ENCODE peak calls at places on chromosome 11, in ten cellular contexts. One of them, this sample, is unnamed. For H3K36me3 and H3K4me1, the result is how much of the 10 kb centered on the place peaks cover.

GRCh38 chr11:66718320-66718971 is 10.6 kb downstream of the SPTBN2 start:
- DNase-seq in fibroblast of lung: no peak
- DNase-seq in heart right ventricle: no peak
- DNase-seq in tibial artery: no peak
- DNase-seq in colonic mucosa: peak
- DNase-seq in BE2C: no peak
- DNase-seq in stomach: peak
- DNase-seq in CD4-positive, CD25-positive, alpha-beta regulatory T cell: no peak
- DNase-seq in psoas muscle: no peak
- DNase-seq in HepG2: peak
- DNase-seq in this sample: no peak

GRCh38 chr11:78039919-78040671 is 17.0 kb upstream of the KCTD14 start:
- DNase-seq in fibroblast of lung: peak
- DNase-seq in heart right ventricle: peak
- DNase-seq in tibial artery: peak
- DNase-seq in colonic mucosa: peak
- DNase-seq in BE2C: peak
- DNase-seq in stomach: peak
- DNase-seq in CD4-positive, CD25-positive, alpha-beta regulatory T cell: no peak
- DNase-seq in psoas muscle: peak
- DNase-seq in HepG2: peak
- DNase-seq in this sample: no peak

GRCh38 chr11:132472411-132473205 is 1059.7 kb downstream of the OPCML start:
- DNase-seq in fibroblast of lung: peak
- DNase-seq in heart right ventricle: peak
- DNase-seq in tibial artery: no peak
- DNase-seq in colonic mucosa: no peak
- DNase-seq in BE2C: no peak
- DNase-seq in stomach: no peak
- DNase-seq in CD4-positive, CD25-positive, alpha-beta regulatory T cell: no peak
- DNase-seq in psoas muscle: no peak
- DNase-seq in HepG2: no peak
- DNase-seq in this sample: no peak

GRCh38 chr11:16897460-16898061 is 116.7 kb downstream of the PLEKHA7 start:
- DNase-seq in fibroblast of lung: no peak
- DNase-seq in heart right ventricle: no peak
- DNase-seq in tibial artery: no peak
- DNase-seq in colonic mucosa: no peak
- DNase-seq in BE2C: no peak
- DNase-seq in stomach: no peak
- DNase-seq in CD4-positive, CD25-positive, alpha-beta regulatory T cell: no peak
- DNase-seq in psoas muscle: no peak
- DNase-seq in HepG2: no peak
- DNase-seq in this sample: no peak

GRCh38 chr11:39236916-39237315 is 2222.5 kb downstream of the LRRC4C start:
- DNase-seq in fibroblast of lung: no peak
- DNase-seq in heart right ventricle: no peak
- DNase-seq in tibial artery: no peak
- DNase-seq in colonic mucosa: no peak
- DNase-seq in BE2C: no peak
- DNase-seq in stomach: no peak
- DNase-seq in CD4-positive, CD25-positive, alpha-beta regulatory T cell: no peak
- DNase-seq in psoas muscle: no peak
- DNase-seq in HepG2: no peak
- DNase-seq in this sample: no peak

GRCh38 chr11:117187007-117187406 is 8.5 kb downstream of the SIDT2 start:
- DNase-seq in fibroblast of lung: no peak
- DNase-seq in heart right ventricle: no peak
- DNase-seq in tibial artery: peak
- DNase-seq in colonic mucosa: peak
- DNase-seq in BE2C: no peak
- DNase-seq in stomach: no peak
- DNase-seq in CD4-positive, CD25-positive, alpha-beta regulatory T cell: no peak
- DNase-seq in psoas muscle: no peak
- DNase-seq in HepG2: no peak
- DNase-seq in this sample: no peak

GRCh38 chr11:57641011-57641410 is 8.7 kb downstream of the YPEL4 start:
- DNase-seq in fibroblast of lung: no peak
- DNase-seq in heart right ventricle: no peak
- DNase-seq in tibial artery: no peak
- DNase-seq in colonic mucosa: no peak
- DNase-seq in BE2C: peak
- DNase-seq in stomach: no peak
- DNase-seq in CD4-positive, CD25-positive, alpha-beta regulatory T cell: no peak
- DNase-seq in psoas muscle: peak
- DNase-seq in HepG2: no peak
- DNase-seq in this sample: no peak

GRCh38 chr11:68690671-68691401 is 6.5 kb downstream of the GAL start:
- DNase-seq in fibroblast of lung: no peak
- DNase-seq in heart right ventricle: no peak
- DNase-seq in tibial artery: no peak
- DNase-seq in colonic mucosa: no peak
- DNase-seq in BE2C: no peak
- DNase-seq in stomach: no peak
- DNase-seq in CD4-positive, CD25-positive, alpha-beta regulatory T cell: peak
- DNase-seq in psoas muscle: no peak
- DNase-seq in HepG2: no peak
- DNase-seq in this sample: no peak

GRCh38 chr11:61333638-61334433 is 808 bp downstream of the TKFC start:
- DNase-seq in fibroblast of lung: no peak
- DNase-seq in heart right ventricle: no peak
- DNase-seq in tibial artery: no peak
- DNase-seq in colonic mucosa: no peak
- DNase-seq in BE2C: no peak
- DNase-seq in stomach: no peak
- DNase-seq in CD4-positive, CD25-positive, alpha-beta regulatory T cell: no peak
- DNase-seq in psoas muscle: no peak
- DNase-seq in HepG2: no peak
- DNase-seq in this sample: no peak

GRCh38 chr11:47332303-47332711 is 20.2 kb downstream of the MYBPC3 start:
- DNase-seq in fibroblast of lung: no peak
- DNase-seq in heart right ventricle: no peak
- DNase-seq in tibial artery: no peak
- DNase-seq in colonic mucosa: no peak
- DNase-seq in BE2C: no peak
- DNase-seq in stomach: no peak
- DNase-seq in CD4-positive, CD25-positive, alpha-beta regulatory T cell: no peak
- DNase-seq in psoas muscle: no peak
- DNase-seq in HepG2: no peak
- DNase-seq in this sample: no peak

GRCh38 chr11:113176561-113176960 is 137.8 kb upstream of the TTC12 start:
- DNase-seq in fibroblast of lung: peak
- DNase-seq in heart right ventricle: no peak
- DNase-seq in tibial artery: no peak
- DNase-seq in colonic mucosa: no peak
- DNase-seq in BE2C: no peak
- DNase-seq in stomach: no peak
- DNase-seq in CD4-positive, CD25-positive, alpha-beta regulatory T cell: no peak
- DNase-seq in psoas muscle: no peak
- DNase-seq in HepG2: no peak
- DNase-seq in this sample: no peak

GRCh38 chr11:96426356-96427103 is 36.7 kb downstream of the JRKL start:
- DNase-seq in fibroblast of lung: peak
- DNase-seq in heart right ventricle: no peak
- DNase-seq in tibial artery: no peak
- DNase-seq in colonic mucosa: no peak
- DNase-seq in BE2C: no peak
- DNase-seq in stomach: no peak
- DNase-seq in CD4-positive, CD25-positive, alpha-beta regulatory T cell: peak
- DNase-seq in psoas muscle: no peak
- DNase-seq in HepG2: peak
- DNase-seq in this sample: peak

DNA sequence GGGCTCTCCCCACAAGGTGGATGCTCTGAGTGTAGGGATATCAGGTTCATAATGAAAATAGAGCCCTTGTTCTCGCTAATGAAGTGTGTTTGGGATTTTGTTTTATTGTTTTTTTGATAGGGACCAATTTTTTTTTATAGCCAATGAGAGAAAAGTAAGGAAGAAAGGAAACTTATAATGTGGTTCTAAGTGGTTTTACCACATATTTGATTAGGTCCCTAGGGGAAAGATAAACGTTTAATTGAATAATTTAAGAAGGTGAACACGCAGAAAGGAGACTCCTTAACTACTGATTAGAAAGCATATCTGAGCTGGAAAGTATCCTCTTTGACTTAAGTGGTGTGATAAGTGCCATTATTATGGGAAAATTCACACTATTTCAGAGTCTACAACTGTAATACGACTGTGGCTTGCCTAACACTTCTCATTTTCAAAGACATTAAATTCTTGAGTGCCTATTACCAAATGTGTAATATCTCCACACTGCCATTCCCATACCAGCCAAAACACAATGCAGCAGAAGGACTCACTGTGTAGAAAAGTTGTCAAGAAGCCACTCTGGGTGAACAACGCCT is 106.5 kb upstream of the GRAMD1B start:
- DNase-seq in fibroblast of lung: no peak
- DNase-seq in heart right ventricle: no peak
- DNase-seq in tibial artery: no peak
- DNase-seq in colonic mucosa: no peak
- DNase-seq in BE2C: no peak
- DNase-seq in stomach: no peak
- DNase-seq in CD4-positive, CD25-positive, alpha-beta regulatory T cell: no peak
- DNase-seq in psoas muscle: no peak
- DNase-seq in HepG2: no peak
- DNase-seq in this sample: no peak
- H3K4me3 ChIP-seq in fibroblast of lung: no peak
- H3K4me3 ChIP-seq in heart right ventricle: no peak
- H3K4me3 ChIP-seq in tibial artery: no peak
- H3K4me3 ChIP-seq in colonic mucosa: no peak
- H3K4me3 ChIP-seq in BE2C: no peak
- H3K4me3 ChIP-seq in stomach: no peak
- H3K4me3 ChIP-seq in CD4-positive, CD25-positive, alpha-beta regulatory T cell: no peak
- H3K4me3 ChIP-seq in psoas muscle: no peak
- H3K4me3 ChIP-seq in HepG2: no peak
- H3K4me3 ChIP-seq in this sample: no peak

DNA sequence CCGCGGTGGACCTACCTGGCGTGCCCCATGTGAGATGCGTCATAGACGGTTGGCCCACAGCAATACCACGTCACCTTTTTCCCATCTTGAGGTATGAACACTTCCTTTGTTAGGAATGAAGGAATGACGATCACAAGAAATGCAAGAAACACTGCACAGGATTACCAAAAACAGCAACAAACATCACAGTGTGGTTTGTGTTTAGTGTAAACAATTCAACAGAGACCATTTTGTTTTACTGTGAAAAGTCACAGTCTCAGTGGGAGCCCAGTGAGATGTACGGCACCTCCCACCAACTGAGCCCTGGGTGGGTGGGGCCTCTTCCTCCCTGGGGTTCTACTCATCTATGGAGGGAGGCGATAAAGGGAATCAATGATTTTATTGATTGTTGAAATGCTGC is 16.3 kb downstream of the CARS1 start:
- DNase-seq in fibroblast of lung: no peak
- DNase-seq in heart right ventricle: no peak
- DNase-seq in tibial artery: no peak
- DNase-seq in colonic mucosa: no peak
- DNase-seq in BE2C: no peak
- DNase-seq in stomach: no peak
- DNase-seq in CD4-positive, CD25-positive, alpha-beta regulatory T cell: no peak
- DNase-seq in psoas muscle: no peak
- DNase-seq in HepG2: no peak
- DNase-seq in this sample: no peak
- H3K36me3 ChIP-seq in fibroblast of lung: under half
- H3K36me3 ChIP-seq in heart right ventricle: under half
- H3K36me3 ChIP-seq in tibial artery: under half
- H3K36me3 ChIP-seq in colonic mucosa: under half
- H3K36me3 ChIP-seq in BE2C: under half
- H3K36me3 ChIP-seq in stomach: half or more
- H3K36me3 ChIP-seq in CD4-positive, CD25-positive, alpha-beta regulatory T cell: half or more
- H3K36me3 ChIP-seq in psoas muscle: half or more
- H3K36me3 ChIP-seq in HepG2: half or more
- H3K36me3 ChIP-seq in this sample: under half

DNA sequence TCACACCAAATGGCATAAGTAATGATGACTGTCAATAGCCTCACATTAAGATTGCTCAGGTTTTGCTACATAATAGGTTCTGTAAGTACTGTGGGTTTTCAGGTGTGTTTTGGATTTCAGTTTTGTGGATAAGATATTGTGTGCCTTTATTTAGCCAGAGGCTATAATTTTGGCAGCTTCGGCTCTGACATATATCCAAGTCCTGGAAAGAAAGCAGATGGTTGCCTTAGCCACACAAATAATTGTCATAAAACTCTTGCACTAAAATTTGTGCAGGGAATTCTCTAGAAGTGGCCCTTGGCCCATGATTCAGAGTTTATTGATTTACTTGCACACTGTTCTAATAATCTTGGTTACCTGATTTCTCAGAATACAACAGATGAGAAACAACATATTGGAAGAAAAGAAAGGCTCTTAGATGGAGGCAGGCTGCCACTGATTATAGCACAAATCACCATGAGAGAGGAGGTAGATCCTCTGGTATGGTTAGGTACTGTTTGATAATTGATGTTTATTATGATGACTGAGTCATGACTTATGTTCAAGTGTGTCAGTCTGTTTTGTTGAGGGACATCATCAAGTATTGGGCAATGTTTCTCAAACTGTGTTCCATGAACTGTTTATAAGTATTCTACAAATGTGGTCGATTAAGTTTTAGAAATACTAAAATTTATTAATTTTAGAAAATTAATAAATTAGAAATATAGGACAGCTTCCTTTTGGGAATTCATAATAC is 9.7 kb downstream of the REXO2 start:
- DNase-seq in fibroblast of lung: peak
- DNase-seq in heart right ventricle: no peak
- DNase-seq in tibial artery: no peak
- DNase-seq in colonic mucosa: no peak
- DNase-seq in BE2C: no peak
- DNase-seq in stomach: no peak
- DNase-seq in CD4-positive, CD25-positive, alpha-beta regulatory T cell: no peak
- DNase-seq in psoas muscle: no peak
- DNase-seq in HepG2: no peak
- DNase-seq in this sample: no peak
- H3K4me1 ChIP-seq in fibroblast of lung: under half
- H3K4me1 ChIP-seq in heart right ventricle: under half
- H3K4me1 ChIP-seq in tibial artery: under half
- H3K4me1 ChIP-seq in colonic mucosa: under half
- H3K4me1 ChIP-seq in BE2C: under half
- H3K4me1 ChIP-seq in stomach: under half
- H3K4me1 ChIP-seq in CD4-positive, CD25-positive, alpha-beta regulatory T cell: under half
- H3K4me1 ChIP-seq in psoas muscle: under half
- H3K4me1 ChIP-seq in HepG2: under half
- H3K4me1 ChIP-seq in this sample: under half

DNA sequence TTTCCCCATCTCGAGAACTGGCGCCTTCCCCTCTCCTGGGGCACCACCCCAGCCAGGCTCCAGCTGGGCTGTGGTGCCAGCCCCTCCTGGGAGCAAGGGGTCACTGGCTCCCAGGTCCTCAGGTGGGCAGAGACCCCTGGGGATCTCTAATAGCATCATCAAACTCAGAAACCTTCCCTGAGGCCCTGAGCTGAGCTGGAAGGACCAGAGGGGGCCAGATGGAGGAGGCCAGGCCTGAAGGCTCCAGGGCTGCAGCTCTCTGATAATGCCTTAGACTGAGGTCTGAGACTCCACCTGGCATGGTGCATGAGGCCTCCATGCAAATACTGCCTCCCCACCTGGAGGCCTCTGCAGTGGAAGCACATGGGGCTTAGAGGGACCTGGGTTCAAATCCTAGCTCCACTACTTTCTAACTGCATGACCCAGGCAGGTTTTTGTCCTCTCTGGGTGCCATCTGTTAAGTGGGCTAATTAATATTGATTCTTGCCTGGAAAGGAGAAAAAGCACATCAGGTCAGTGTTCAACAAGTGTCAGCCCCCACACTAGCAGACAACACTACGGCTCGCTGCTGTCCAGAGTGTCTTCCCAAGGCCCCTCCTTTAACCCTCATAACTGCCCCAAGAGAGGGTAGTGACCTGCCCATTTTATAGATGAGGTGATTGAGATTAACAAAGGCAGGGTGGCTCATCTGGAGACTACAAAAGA is 1.5 kb downstream of the MAPK8IP1 start:
- DNase-seq in fibroblast of lung: no peak
- DNase-seq in heart right ventricle: no peak
- DNase-seq in tibial artery: no peak
- DNase-seq in colonic mucosa: no peak
- DNase-seq in BE2C: no peak
- DNase-seq in stomach: no peak
- DNase-seq in CD4-positive, CD25-positive, alpha-beta regulatory T cell: no peak
- DNase-seq in psoas muscle: no peak
- DNase-seq in HepG2: no peak
- DNase-seq in this sample: no peak
- H3K4me3 ChIP-seq in fibroblast of lung: no peak
- H3K4me3 ChIP-seq in heart right ventricle: no peak
- H3K4me3 ChIP-seq in tibial artery: no peak
- H3K4me3 ChIP-seq in colonic mucosa: no peak
- H3K4me3 ChIP-seq in BE2C: peak
- H3K4me3 ChIP-seq in stomach: no peak
- H3K4me3 ChIP-seq in CD4-positive, CD25-positive, alpha-beta regulatory T cell: no peak
- H3K4me3 ChIP-seq in psoas muscle: no peak
- H3K4me3 ChIP-seq in HepG2: no peak
- H3K4me3 ChIP-seq in this sample: no peak